ENCODE peak calls at places on chromosomes 11 and 22, in eight cellular contexts. B, W, N, K, S, X, G and Q are unnamed samples.
A peak's percentile ranks its signal among the peaks of the same experiment; 100 is the strongest.

GRCh38 chr22:45129703-45130524 is 33.8 kb upstream of the NUP50 start:
- DNase-seq in B (no peak), W (no peak), N (no peak), K (no peak), S (no peak), X (no peak), G (no peak), Q (no peak)

GRCh38 chr11:102115557-102115956 is 5.3 kb downstream of the YAP1 start:
- DNase-seq in B (peak; percentile 61), W (no peak), N (no peak), K (no peak), S (no peak), X (peak; percentile 79), G (peak; percentile 69), Q (no peak)

GRCh38 chr22:36221799-36222751 is 17.3 kb downstream of the APOL2 start:
- DNase-seq in B (no peak), W (peak; percentile 80), N (peak; percentile 57), K (peak; percentile 59), S (no peak), X (no peak), G (peak; percentile 46), Q (peak; percentile 44)

GRCh38 chr11:109133159-109133558 is 288.8 kb upstream of the C11orf87 start:
- DNase-seq in B (no peak), W (no peak), N (no peak), K (no peak), S (no peak), X (no peak), G (no peak), Q (no peak)

GRCh38 chr22:35663371-35663770 is 15.1 kb downstream of the APOL6 start:
- DNase-seq in B (no peak), W (no peak), N (no peak), K (no peak), S (no peak), X (no peak), G (peak; percentile 28), Q (no peak)

GRCh38 chr11:130514316-130514715 is 65.9 kb downstream of the ADAMTS15 start:
- DNase-seq in B (peak; percentile 75), W (no peak), N (no peak), K (no peak), S (no peak), X (peak; percentile 77), G (peak; percentile 81), Q (no peak)

GRCh38 chr11:33769542-33769941 is 4.8 kb downstream of the FBXO3 start:
- DNase-seq in B (no peak), W (no peak), N (no peak), K (no peak), S (no peak), X (no peak), G (no peak), Q (no peak)

GRCh38 chr11:76613901-76614300 is 56.6 kb downstream of the LRRC32 start:
- DNase-seq in B (no peak), W (peak; percentile 18), N (no peak), K (no peak), S (no peak), X (no peak), G (no peak), Q (no peak)

GRCh38 chr11:129787518-129787917 is 28.1 kb upstream of the TMEM45B start:
- DNase-seq in B (no peak), W (no peak), N (no peak), K (no peak), S (no peak), X (no peak), G (no peak), Q (no peak)

GRCh38 chr11:65008016-65008415 is 5.9 kb upstream of the ARL2 start:
- DNase-seq in B (no peak), W (no peak), N (no peak), K (no peak), S (no peak), X (peak; percentile 23), G (no peak), Q (no peak)

GRCh38 chr11:55902308-55902707 is 12.1 kb downstream of the OR5W2 start:
- DNase-seq in B (no peak), W (no peak), N (no peak), K (no peak), S (no peak), X (no peak), G (no peak), Q (no peak)

GRCh38 chr11:19679952-19680823 is 32.4 kb upstream of the NAV2 start:
- DNase-seq in B (peak; percentile 99), W (peak; percentile 52), N (no peak), K (peak; percentile 86), S (no peak), X (peak; percentile 99), G (peak; percentile 99), Q (no peak)

GRCh38 chr11:74634537-74634936 is 42.2 kb downstream of the POLD3 start:
- DNase-seq in B (no peak), W (no peak), N (no peak), K (no peak), S (no peak), X (peak; percentile 66), G (peak; percentile 70), Q (no peak)

GRCh38 chr11:78138694-78139421 is 568 bp downstream of the ALG8 start:
- DNase-seq in B (peak; percentile 19), W (no peak), N (peak; percentile 24), K (no peak), S (no peak), X (peak; percentile 31), G (peak; percentile 31), Q (peak; percentile 27)

GRCh38 chr22:17095538-17095937 is 10.7 kb downstream of the IL17RA start:
- DNase-seq in B (no peak), W (no peak), N (no peak), K (no peak), S (no peak), X (no peak), G (no peak), Q (no peak)

GRCh38 chr11:78645226-78646202 is 70.8 kb upstream of the NARS2 start:
- DNase-seq in B (peak; percentile 44), W (peak; percentile 85), N (peak; percentile 58), K (peak; percentile 37), S (no peak), X (peak; percentile 72), G (peak; percentile 70), Q (peak; percentile 72)

GRCh38 chr11:112086422-112087191 is at the start of the genes SDHD and TIMM8B:
- DNase-seq in B (peak; percentile 95), W (peak; percentile 95), N (peak; percentile 95), K (peak; percentile 96), S (peak; percentile 97), X (peak; percentile 96), G (peak; percentile 97), Q (peak; percentile 90)
- TF ChIP-seq CTCF in B (no peak), W (peak; percentile 33), N (no peak), K (peak; percentile 6), S (peak; percentile 34), X (peak; percentile 44), G (peak; percentile 24), Q (no peak)

GRCh38 chr11:17387280-17387679 is 1.2 kb downstream of the KCNJ11 start:
- DNase-seq in B (no peak), W (no peak), N (no peak), K (no peak), S (peak; percentile 36), X (no peak), G (no peak), Q (no peak)

GRCh38 chr11:17385492-17385891 is 3.0 kb downstream of the KCNJ11 start:
- DNase-seq in B (no peak), W (no peak), N (no peak), K (no peak), S (peak; percentile 27), X (no peak), G (no peak), Q (no peak)

GRCh38 chr11:17385926-17386325 is 2.5 kb downstream of the KCNJ11 start:
- DNase-seq in B (no peak), W (no peak), N (no peak), K (no peak), S (peak; percentile 32), X (no peak), G (no peak), Q (no peak)

GRCh38 chr11:17387811-17388210 is 648 bp downstream of the KCNJ11 start:
- DNase-seq in B (no peak), W (no peak), N (no peak), K (no peak), S (peak; percentile 45), X (no peak), G (no peak), Q (peak; percentile 13)

GRCh38 chr11:17386331-17387084 is 2.0 kb downstream of the KCNJ11 start:
- DNase-seq in B (peak; percentile 30), W (peak; percentile 75), N (peak; percentile 34), K (peak; percentile 77), S (peak; percentile 44), X (peak; percentile 34), G (peak; percentile 42), Q (peak; percentile 66)
- TF ChIP-seq CTCF in B (peak; percentile 61), W (peak; percentile 70), N (peak; percentile 37), K (peak; percentile 52), S (peak; percentile 68), X (peak; percentile 59), G (peak; percentile 63), Q (peak; percentile 69)

GRCh38 chr11:58742981-58743880 is 11.5 kb upstream of the GLYAT start:
- DNase-seq in B (no peak), W (no peak), N (no peak), K (no peak), S (no peak), X (no peak), G (no peak), Q (no peak)
- TF ChIP-seq CTCF in B (peak; percentile 6), W (no peak), N (no peak), K (no peak), S (no peak), X (no peak), G (peak; percentile 11), Q (peak; percentile 12)

GRCh38 chr11:134069426-134069921 is 602 bp downstream of the JAM3 start:
- DNase-seq in B (no peak), W (no peak), N (no peak), K (peak; percentile 46), S (no peak), X (peak; percentile 31), G (peak; percentile 12), Q (no peak)

GRCh38 chr11:134069996-134070845 is 1.3 kb downstream of the JAM3 start:
- DNase-seq in B (no peak), W (no peak), N (no peak), K (no peak), S (no peak), X (no peak), G (no peak), Q (no peak)

GRCh38 chr11:134071306-134071705 is 2.4 kb downstream of the JAM3 start:
- DNase-seq in B (no peak), W (no peak), N (no peak), K (no peak), S (no peak), X (no peak), G (no peak), Q (no peak)

GRCh38 chr11:134074346-134074745 is 5.5 kb downstream of the JAM3 start:
- DNase-seq in B (peak; percentile 13), W (no peak), N (no peak), K (no peak), S (no peak), X (no peak), G (peak; percentile 41), Q (no peak)

GRCh38 chr11:134071766-134072403 is 3.0 kb downstream of the JAM3 start:
- DNase-seq in B (no peak), W (no peak), N (no peak), K (no peak), S (no peak), X (peak; percentile 16), G (no peak), Q (no peak)
- TF ChIP-seq CTCF in B (peak; percentile 7), W (peak; percentile 41), N (no peak), K (peak; percentile 5), S (no peak), X (no peak), G (no peak), Q (no peak)